ENCODE peak calls at places on chromosomes 13 and 19, in six cellular contexts. L, O, C, F, P and S are unnamed samples.

GRCh38 chr13:103731959-103732358 is 665.7 kb upstream of the SLC10A2 start:
- DNase-seq in L (no peak), O (no peak), C (no peak), F (no peak), P (no peak), S (no peak)

GRCh38 chr19:48969276-48970138 is 4.4 kb downstream of the FTL start:
- DNase-seq in L (no peak), O (no peak), C (peak), F (peak), P (no peak), S (no peak)

GRCh38 chr19:8302734-8303133 is 5.4 kb downstream of the CD320 start:
- DNase-seq in L (no peak), O (no peak), C (no peak), F (no peak), P (no peak), S (no peak)

GRCh38 chr13:36764957-36765356 is 54.1 kb upstream of the RFXAP start:
- DNase-seq in L (no peak), O (no peak), C (peak), F (no peak), P (no peak), S (no peak)

GRCh38 chr19:17767559-17767958 is 16.3 kb downstream of the FCHO1 start:
- DNase-seq in L (no peak), O (no peak), C (no peak), F (no peak), P (no peak), S (no peak)

GRCh38 chr19:34475026-34475974 is 6.3 kb upstream of the WTIP start:
- DNase-seq in L (no peak), O (no peak), C (no peak), F (no peak), P (no peak), S (no peak)

GRCh38 chr13:46622918-46623256 is 69.9 kb downstream of the LRCH1 start:
- DNase-seq in L (no peak), O (no peak), C (no peak), F (no peak), P (no peak), S (peak)

GRCh38 chr13:100523437-100523836 is 65.2 kb downstream of the GGACT start:
- DNase-seq in L (no peak), O (no peak), C (no peak), F (no peak), P (no peak), S (no peak)

GRCh38 chr19:49591731-49592485 is 926 bp downstream of the PRR12 start:
- DNase-seq in L (no peak), O (no peak), C (peak), F (peak), P (no peak), S (peak)

GRCh38 chr19:39277598-39277997 is 9.4 kb downstream of the IFNL2 start:
- DNase-seq in L (no peak), O (peak), C (peak), F (no peak), P (no peak), S (no peak)

GRCh38 chr13:101916108-101916757 is 463.8 kb downstream of the ITGBL1 start:
- DNase-seq in L (no peak), O (no peak), C (no peak), F (no peak), P (peak), S (peak)

GRCh38 chr19:10189631-10190425 is 4.9 kb downstream of the DNMT1 start:
- DNase-seq in L (no peak), O (no peak), C (no peak), F (no peak), P (no peak), S (no peak)

GRCh38 chr19:13082192-13083007 is 20.3 kb downstream of the LYL1 start:
- DNase-seq in L (no peak), O (peak), C (no peak), F (peak), P (no peak), S (peak)

GRCh38 chr19:37966211-37967072 is 59.4 kb downstream of the SIPA1L3 start:
- DNase-seq in L (no peak), O (no peak), C (no peak), F (no peak), P (no peak), S (no peak)

GRCh38 chr19:51398096-51398704 is 7.8 kb upstream of the C19orf84 start:
- DNase-seq in L (no peak), O (peak), C (peak), F (peak), P (no peak), S (peak)

GRCh38 chr13:28953714-28954113 is 133.6 kb downstream of the MTUS2 start:
- DNase-seq in L (no peak), O (no peak), C (no peak), F (no peak), P (no peak), S (no peak)

GRCh38 chr13:75702476-75702875 is 66.3 kb downstream of the LMO7 start:
- DNase-seq in L (no peak), O (no peak), C (no peak), F (no peak), P (no peak), S (no peak)

GRCh38 chr13:111344471-111345191 is 24.2 kb downstream of the TEX29 start:
- DNase-seq in L (no peak), O (peak), C (peak), F (peak), P (peak), S (no peak)

GRCh38 chr13:79281335-79281734 is 124.7 kb downstream of the RBM26 start:
- DNase-seq in L (no peak), O (no peak), C (no peak), F (no peak), P (peak), S (no peak)

GRCh38 chr13:67043901-67044300 is 186.2 kb downstream of the PCDH9 start:
- DNase-seq in L (no peak), O (no peak), C (no peak), F (no peak), P (no peak), S (no peak)

GRCh38 chr13:67650471-67650870 is 420.3 kb upstream of the PCDH9 start:
- DNase-seq in L (no peak), O (no peak), C (no peak), F (no peak), P (no peak), S (no peak)

GRCh38 chr13:51629711-51630575 is 45.7 kb downstream of the WDFY2 start:
- DNase-seq in L (no peak), O (no peak), C (no peak), F (no peak), P (no peak), S (no peak)

GRCh38 chr19:52307275-52307674 is 10.3 kb downstream of the ZNF480 start:
- DNase-seq in L (peak), O (no peak), C (peak), F (no peak), P (no peak), S (no peak)

GRCh38 chr19:29104605-29105241 is 108.2 kb downstream of the UQCRFS1 start:
- DNase-seq in L (no peak), O (no peak), C (no peak), F (no peak), P (no peak), S (no peak)

GRCh38 chr13:100300213-100300612 is 211.3 kb downstream of the PCCA start:
- DNase-seq in L (no peak), O (no peak), C (no peak), F (no peak), P (no peak), S (peak)

GRCh38 chr19:55341191-55342043 is 1.7 kb downstream of the KMT5C start:
- DNase-seq in L (peak), O (peak), C (peak), F (peak), P (no peak), S (peak)

GRCh38 chr19:5623397-5624153 is 692 bp downstream of the SAFB start:
- DNase-seq in L (no peak), O (no peak), C (no peak), F (no peak), P (no peak), S (peak)

GRCh38 chr19:3389876-3390361 is 23.5 kb downstream of the NFIC start:
- DNase-seq in L (no peak), O (no peak), C (peak), F (no peak), P (no peak), S (no peak)

GRCh38 chr19:10289167-10289835 is 451 bp upstream of the ICAM5 start:
- DNase-seq in L (peak), O (peak), C (peak), F (peak), P (no peak), S (peak)

GRCh38 chr19:5143471-5144411 is 174.8 kb downstream of the KDM4B start:
- DNase-seq in L (no peak), O (no peak), C (no peak), F (no peak), P (no peak), S (no peak)

GRCh38 chr19:41377977-41378707 is 1.8 kb downstream of the TMEM91 start:
- DNase-seq in L (no peak), O (no peak), C (no peak), F (no peak), P (peak), S (peak)

GRCh38 chr13:97621025-97621424 is 187.1 kb downstream of the RAP2A start:
- DNase-seq in L (no peak), O (no peak), C (no peak), F (no peak), P (no peak), S (no peak)

GRCh38 chr19:2372076-2372612 is 12.1 kb downstream of the TMPRSS9 start:
- DNase-seq in L (no peak), O (no peak), C (no peak), F (no peak), P (no peak), S (no peak)
- TF ChIP-seq JUND in L (no peak), O (no peak), C (no peak), F (no peak), P (no peak), S (no peak)

GRCh38 chr19:53394522-53394973 is 401 bp upstream of the ZNF765 start:
- DNase-seq in L (no peak), O (peak), C (no peak), F (no peak), P (no peak), S (peak)
- TF ChIP-seq JUND in L (no peak), O (no peak), C (no peak), F (no peak), P (peak), S (no peak)

GRCh38 chr13:49453465-49453864 is 9.4 kb downstream of the SETDB2 start:
- DNase-seq in L (no peak), O (no peak), C (no peak), F (no peak), P (no peak), S (no peak)

GRCh38 chr13:49455016-49455398 is 10.9 kb downstream of the SETDB2 start:
- DNase-seq in L (no peak), O (no peak), C (no peak), F (no peak), P (no peak), S (no peak)

GRCh38 chr13:49457221-49457620 is 13.1 kb downstream of the SETDB2 start:
- DNase-seq in L (no peak), O (no peak), C (no peak), F (no peak), P (no peak), S (no peak)

GRCh38 chr13:49454388-49455015 is 10.4 kb downstream of the SETDB2 start:
- DNase-seq in L (no peak), O (no peak), C (no peak), F (no peak), P (no peak), S (no peak)

DNA sequence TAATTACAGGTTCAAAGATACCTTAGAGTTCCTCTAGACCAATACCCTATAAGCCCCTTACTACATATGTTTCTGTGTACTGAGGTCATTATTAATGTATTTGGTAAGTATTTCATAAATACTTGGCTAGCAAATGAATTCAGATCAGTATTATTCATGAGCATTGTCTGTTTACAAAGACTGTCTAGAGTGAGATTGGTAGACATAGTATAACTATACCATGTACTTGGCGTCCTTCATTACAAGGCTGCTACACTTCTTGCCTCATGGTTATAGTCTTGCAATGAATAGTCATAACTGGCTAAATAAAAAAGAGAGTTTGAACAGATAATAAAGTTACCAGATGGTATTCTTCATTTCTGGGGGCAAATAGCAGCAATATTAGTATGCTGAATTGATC is 12.1 kb downstream of the SETDB2 start:
- DNase-seq in L (no peak), O (no peak), C (no peak), F (no peak), P (no peak), S (no peak)
- TF ChIP-seq JUND in L (no peak), O (no peak), C (no peak), F (no peak), P (no peak), S (no peak)

GRCh38 chr13:31209819-31210209 is 10.0 kb downstream of the B3GLCT start:
- DNase-seq in L (no peak), O (no peak), C (no peak), F (no peak), P (no peak), S (no peak)
- TF ChIP-seq JUND in L (no peak), O (no peak), C (no peak), F (no peak), P (no peak), S (no peak)